ENCODE peak calls at places on chromosomes 6 and 20, in five cellular contexts. B, E, Z, I and A are unnamed samples.

GRCh38 chr6:118896339-118897136 is 2.6 kb downstream of the ASF1A start:
- DNase-seq in B (no peak), E (no peak), Z (peak), I (peak), A (peak)

GRCh38 chr6:160394654-160395035 is 46.5 kb downstream of the SLC22A3 start:
- DNase-seq in B (no peak), E (no peak), Z (no peak), I (no peak), A (no peak)

GRCh38 chr6:16438677-16439615 is 200.6 kb downstream of the GMPR start:
- DNase-seq in B (no peak), E (no peak), Z (peak), I (peak), A (no peak)

GRCh38 chr6:16540804-16541752 is 220.2 kb downstream of the ATXN1 start:
- DNase-seq in B (no peak), E (peak), Z (no peak), I (peak), A (no peak)

GRCh38 chr20:37341632-37342031 is 4.3 kb upstream of the SRC start:
- DNase-seq in B (no peak), E (peak), Z (no peak), I (no peak), A (no peak)

GRCh38 chr6:43304882-43305281 is 3.7 kb downstream of the CRIP3 start:
- DNase-seq in B (no peak), E (no peak), Z (no peak), I (no peak), A (no peak)

GRCh38 chr6:154951400-154952200 is 43.5 kb upstream of the TIAM2 start:
- DNase-seq in B (peak), E (no peak), Z (no peak), I (no peak), A (peak)

GRCh38 chr6:9204171-9204570 is 768.8 kb upstream of the SLC35B3 start:
- DNase-seq in B (no peak), E (no peak), Z (peak), I (peak), A (peak)

GRCh38 chr6:138242987-138243592 is 24.8 kb upstream of the PBOV1 start:
- DNase-seq in B (no peak), E (no peak), Z (no peak), I (no peak), A (no peak)

GRCh38 chr20:37294262-37294981 is 5.0 kb downstream of the MANBAL start:
- DNase-seq in B (no peak), E (no peak), Z (no peak), I (peak), A (no peak)

GRCh38 chr20:35616465-35617396 is 1.1 kb downstream of the SPAG4 start:
- DNase-seq in B (peak), E (peak), Z (peak), I (peak), A (peak)